ENCODE peak calls at places on chromosomes 1 and 21, in seven cellular contexts. V, A, R, Y, E, Z and U are unnamed samples.

GRCh38 chr1:109395602-109396512 is 1.9 kb downstream of the SORT1 start:
- DNase-seq in V (no peak), A (no peak), R (no peak), Y (no peak), E (no peak), Z (peak), U (no peak)

GRCh38 chr1:64095832-64096231 is 107.6 kb upstream of the UBE2U start:
- DNase-seq in V (no peak), A (no peak), R (no peak), Y (no peak), E (no peak), Z (no peak), U (no peak)

GRCh38 chr1:55380313-55380970 is 165.3 kb upstream of the USP24 start:
- DNase-seq in V (no peak), A (no peak), R (no peak), Y (no peak), E (no peak), Z (no peak), U (no peak)

GRCh38 chr1:168520052-168520751 is 23.6 kb downstream of the XCL2 start:
- DNase-seq in V (no peak), A (no peak), R (no peak), Y (peak), E (no peak), Z (no peak), U (no peak)

GRCh38 chr1:169312084-169312954 is 55.3 kb downstream of the NME7 start:
- DNase-seq in V (no peak), A (no peak), R (no peak), Y (no peak), E (no peak), Z (peak), U (peak)

GRCh38 chr1:199743227-199743626 is 284.3 kb upstream of the NR5A2 start:
- DNase-seq in V (no peak), A (no peak), R (no peak), Y (no peak), E (no peak), Z (peak), U (peak)

GRCh38 chr1:175174273-175174672 is 18.3 kb downstream of the KIAA0040 start:
- DNase-seq in V (no peak), A (no peak), R (no peak), Y (no peak), E (no peak), Z (no peak), U (no peak)

GRCh38 chr1:182890927-182891610 is 51.9 kb downstream of the DHX9 start:
- DNase-seq in V (no peak), A (peak), R (no peak), Y (no peak), E (no peak), Z (no peak), U (no peak)

GRCh38 chr1:96366516-96366915 is 355.1 kb upstream of the PTBP2 start:
- DNase-seq in V (no peak), A (no peak), R (no peak), Y (no peak), E (no peak), Z (peak), U (no peak)

GRCh38 chr1:36199934-36200741 is 24.1 kb upstream of the THRAP3 start:
- DNase-seq in V (no peak), A (no peak), R (no peak), Y (no peak), E (no peak), Z (peak), U (peak)

GRCh38 chr1:40780678-40781613 is 2.6 kb upstream of the KCNQ4 start:
- DNase-seq in V (no peak), A (peak), R (no peak), Y (no peak), E (no peak), Z (no peak), U (no peak)

GRCh38 chr21:37505963-37506362 is 139.4 kb downstream of the DYRK1A start:
- DNase-seq in V (no peak), A (no peak), R (no peak), Y (no peak), E (no peak), Z (no peak), U (no peak)

GRCh38 chr1:92755541-92756351 is 29.2 kb downstream of the EVI5 start:
- DNase-seq in V (no peak), A (no peak), R (no peak), Y (no peak), E (no peak), Z (no peak), U (peak)

GRCh38 chr1:19068639-19069276 is 112.3 kb upstream of the IFFO2 start:
- DNase-seq in V (no peak), A (no peak), R (no peak), Y (no peak), E (no peak), Z (no peak), U (no peak)

GRCh38 chr1:89295187-89295586 is 22.5 kb upstream of the GBP5 start:
- DNase-seq in V (no peak), A (no peak), R (no peak), Y (no peak), E (no peak), Z (no peak), U (no peak)

GRCh38 chr1:229365574-229365973 is 22.7 kb upstream of the CCSAP start:
- DNase-seq in V (no peak), A (no peak), R (no peak), Y (no peak), E (no peak), Z (no peak), U (no peak)